ENCODE peak calls at places on chromosome 18, in seven cellular contexts. One of them, this sample, is unnamed.

GRCh38 chr18:45657357-45658335 is 42.4 kb downstream of the SLC14A2 start:
- DNase-seq in breast epithelium: no peak
- DNase-seq in A549: no peak
- DNase-seq in uterus: no peak
- DNase-seq in GM12878: no peak
- DNase-seq in sigmoid colon: no peak
- DNase-seq in endothelial cell of umbilical vein: no peak
- DNase-seq in this sample: no peak

GRCh38 chr18:58359226-58360019 is 269.5 kb downstream of the ALPK2 start:
- DNase-seq in breast epithelium: no peak
- DNase-seq in A549: no peak
- DNase-seq in uterus: no peak
- DNase-seq in GM12878: no peak
- DNase-seq in sigmoid colon: no peak
- DNase-seq in endothelial cell of umbilical vein: no peak
- DNase-seq in this sample: no peak

GRCh38 chr18:41461058-41461560 is 493.9 kb upstream of the PIK3C3 start:
- DNase-seq in breast epithelium: no peak
- DNase-seq in A549: no peak
- DNase-seq in uterus: no peak
- DNase-seq in GM12878: no peak
- DNase-seq in sigmoid colon: no peak
- DNase-seq in endothelial cell of umbilical vein: no peak
- DNase-seq in this sample: no peak

GRCh38 chr18:8480506-8481328 is 128.5 kb upstream of the RAB12 start:
- DNase-seq in breast epithelium: no peak
- DNase-seq in A549: peak; percentile 36
- DNase-seq in uterus: peak; percentile 36
- DNase-seq in GM12878: no peak
- DNase-seq in sigmoid colon: peak; percentile 73
- DNase-seq in endothelial cell of umbilical vein: peak; percentile 50
- DNase-seq in this sample: no peak

GRCh38 chr18:1505856-1506255 is 601.2 kb downstream of the ADCYAP1 start:
- DNase-seq in breast epithelium: no peak
- DNase-seq in A549: no peak
- DNase-seq in uterus: no peak
- DNase-seq in GM12878: no peak
- DNase-seq in sigmoid colon: no peak
- DNase-seq in endothelial cell of umbilical vein: no peak
- DNase-seq in this sample: no peak

GRCh38 chr18:68233043-68233442 is 481.9 kb downstream of the TMX3 start:
- DNase-seq in breast epithelium: no peak
- DNase-seq in A549: no peak
- DNase-seq in uterus: no peak
- DNase-seq in GM12878: no peak
- DNase-seq in sigmoid colon: no peak
- DNase-seq in endothelial cell of umbilical vein: no peak
- DNase-seq in this sample: no peak

GRCh38 chr18:27017901-27018500 is 152.5 kb upstream of the AQP4 start:
- DNase-seq in breast epithelium: no peak
- DNase-seq in A549: peak; percentile 5
- DNase-seq in uterus: no peak
- DNase-seq in GM12878: no peak
- DNase-seq in sigmoid colon: no peak
- DNase-seq in endothelial cell of umbilical vein: no peak
- DNase-seq in this sample: no peak

GRCh38 chr18:61908661-61909060 is 15.9 kb upstream of the RNF152 start:
- DNase-seq in breast epithelium: no peak
- DNase-seq in A549: no peak
- DNase-seq in uterus: no peak
- DNase-seq in GM12878: no peak
- DNase-seq in sigmoid colon: no peak
- DNase-seq in endothelial cell of umbilical vein: no peak
- DNase-seq in this sample: no peak

GRCh38 chr18:44028109-44028508 is 652.6 kb upstream of the SETBP1 start:
- DNase-seq in breast epithelium: no peak
- DNase-seq in A549: no peak
- DNase-seq in uterus: no peak
- DNase-seq in GM12878: no peak
- DNase-seq in sigmoid colon: no peak
- DNase-seq in endothelial cell of umbilical vein: no peak
- DNase-seq in this sample: no peak

GRCh38 chr18:63119647-63120046 is 199.9 kb downstream of the BCL2 start:
- DNase-seq in breast epithelium: no peak
- DNase-seq in A549: peak; percentile 12
- DNase-seq in uterus: no peak
- DNase-seq in GM12878: no peak
- DNase-seq in sigmoid colon: no peak
- DNase-seq in endothelial cell of umbilical vein: peak; percentile 37
- DNase-seq in this sample: peak; percentile 25

GRCh38 chr18:31454066-31454708 is 6.6 kb downstream of the DSG3 start:
- DNase-seq in breast epithelium: peak; percentile 54
- DNase-seq in A549: peak; percentile 71
- DNase-seq in uterus: no peak
- DNase-seq in GM12878: no peak
- DNase-seq in sigmoid colon: no peak
- DNase-seq in endothelial cell of umbilical vein: no peak
- DNase-seq in this sample: no peak

GRCh38 chr18:46474487-46475366 is 182.3 kb downstream of the LOXHD1 start:
- DNase-seq in breast epithelium: no peak
- DNase-seq in A549: no peak
- DNase-seq in uterus: no peak
- DNase-seq in GM12878: no peak
- DNase-seq in sigmoid colon: no peak
- DNase-seq in endothelial cell of umbilical vein: no peak
- DNase-seq in this sample: no peak

GRCh38 chr18:75211721-75212625 is 1.4 kb downstream of the TSHZ1 start:
- DNase-seq in breast epithelium: no peak
- DNase-seq in A549: no peak
- DNase-seq in uterus: peak; percentile 46
- DNase-seq in GM12878: no peak
- DNase-seq in sigmoid colon: peak; percentile 80
- DNase-seq in endothelial cell of umbilical vein: peak; percentile 56
- DNase-seq in this sample: no peak

GRCh38 chr18:25306671-25307070 is 45.3 kb downstream of the ZNF521 start:
- DNase-seq in breast epithelium: no peak
- DNase-seq in A549: no peak
- DNase-seq in uterus: no peak
- DNase-seq in GM12878: no peak
- DNase-seq in sigmoid colon: no peak
- DNase-seq in endothelial cell of umbilical vein: no peak
- DNase-seq in this sample: no peak

GRCh38 chr18:907171-907879 is 2.7 kb downstream of the ADCYAP1 start:
- DNase-seq in breast epithelium: no peak
- DNase-seq in A549: no peak
- DNase-seq in uterus: no peak
- DNase-seq in GM12878: no peak
- DNase-seq in sigmoid colon: no peak
- DNase-seq in endothelial cell of umbilical vein: no peak
- DNase-seq in this sample: no peak

GRCh38 chr18:60962629-60963028 is 370.6 kb upstream of the CDH20 start:
- DNase-seq in breast epithelium: no peak
- DNase-seq in A549: no peak
- DNase-seq in uterus: no peak
- DNase-seq in GM12878: no peak
- DNase-seq in sigmoid colon: no peak
- DNase-seq in endothelial cell of umbilical vein: no peak
- DNase-seq in this sample: no peak

GRCh38 chr18:46071894-46072867 is at the start of gene PSTPIP2:
- DNase-seq in breast epithelium: peak; percentile 66
- DNase-seq in A549: no peak
- DNase-seq in uterus: peak; percentile 58
- DNase-seq in GM12878: no peak
- DNase-seq in sigmoid colon: peak; percentile 84
- DNase-seq in endothelial cell of umbilical vein: peak; percentile 37
- DNase-seq in this sample: peak; percentile 47

GRCh38 chr18:59837586-59837985 is 62.2 kb upstream of the PMAIP1 start:
- DNase-seq in breast epithelium: no peak
- DNase-seq in A549: peak; percentile 56
- DNase-seq in uterus: no peak
- DNase-seq in GM12878: peak; percentile 82
- DNase-seq in sigmoid colon: no peak
- DNase-seq in endothelial cell of umbilical vein: peak; percentile 75
- DNase-seq in this sample: peak; percentile 55

GRCh38 chr18:55650363-55650870 is 62.4 kb upstream of the TCF4 start:
- DNase-seq in breast epithelium: no peak
- DNase-seq in A549: no peak
- DNase-seq in uterus: no peak
- DNase-seq in GM12878: no peak
- DNase-seq in sigmoid colon: no peak
- DNase-seq in endothelial cell of umbilical vein: no peak
- DNase-seq in this sample: no peak

GRCh38 chr18:55106906-55107305 is 147.6 kb upstream of the CCDC68 start:
- DNase-seq in breast epithelium: no peak
- DNase-seq in A549: no peak
- DNase-seq in uterus: no peak
- DNase-seq in GM12878: no peak
- DNase-seq in sigmoid colon: no peak
- DNase-seq in endothelial cell of umbilical vein: no peak
- DNase-seq in this sample: no peak

GRCh38 chr18:41113885-41114482 is 841.0 kb upstream of the PIK3C3 start:
- DNase-seq in breast epithelium: no peak
- DNase-seq in A549: no peak
- DNase-seq in uterus: no peak
- DNase-seq in GM12878: no peak
- DNase-seq in sigmoid colon: no peak
- DNase-seq in endothelial cell of umbilical vein: no peak
- DNase-seq in this sample: no peak

GRCh38 chr18:32366586-32367538 is 103.8 kb downstream of the GAREM1 start:
- DNase-seq in breast epithelium: no peak
- DNase-seq in A549: no peak
- DNase-seq in uterus: no peak
- DNase-seq in GM12878: no peak
- DNase-seq in sigmoid colon: no peak
- DNase-seq in endothelial cell of umbilical vein: no peak
- DNase-seq in this sample: no peak

GRCh38 chr18:50847192-50847591 is 27.4 kb upstream of the MRO start:
- DNase-seq in breast epithelium: no peak
- DNase-seq in A549: no peak
- DNase-seq in uterus: no peak
- DNase-seq in GM12878: no peak
- DNase-seq in sigmoid colon: no peak
- DNase-seq in endothelial cell of umbilical vein: no peak
- DNase-seq in this sample: no peak

GRCh38 chr18:13290856-13291271 is 72.3 kb downstream of the LDLRAD4 start:
- DNase-seq in breast epithelium: no peak
- DNase-seq in A549: no peak
- DNase-seq in uterus: no peak
- DNase-seq in GM12878: no peak
- DNase-seq in sigmoid colon: no peak
- DNase-seq in endothelial cell of umbilical vein: no peak
- DNase-seq in this sample: no peak

GRCh38 chr18:37778417-37779165 is 213.0 kb upstream of the CELF4 start:
- DNase-seq in breast epithelium: peak; percentile 18
- DNase-seq in A549: peak; percentile 13
- DNase-seq in uterus: no peak
- DNase-seq in GM12878: no peak
- DNase-seq in sigmoid colon: no peak
- DNase-seq in endothelial cell of umbilical vein: peak; percentile 5
- DNase-seq in this sample: no peak

GRCh38 chr18:73279499-73279898 is 411.7 kb upstream of the NETO1 start:
- DNase-seq in breast epithelium: no peak
- DNase-seq in A549: no peak
- DNase-seq in uterus: no peak
- DNase-seq in GM12878: no peak
- DNase-seq in sigmoid colon: no peak
- DNase-seq in endothelial cell of umbilical vein: no peak
- DNase-seq in this sample: no peak
- TF ChIP-seq POLR2A in breast epithelium: no peak
- TF ChIP-seq POLR2A in A549: no peak
- TF ChIP-seq POLR2A in uterus: no peak
- TF ChIP-seq POLR2A in GM12878: no peak
- TF ChIP-seq POLR2A in sigmoid colon: no peak
- TF ChIP-seq POLR2A in endothelial cell of umbilical vein: no peak
- TF ChIP-seq POLR2A in this sample: no peak

DNA sequence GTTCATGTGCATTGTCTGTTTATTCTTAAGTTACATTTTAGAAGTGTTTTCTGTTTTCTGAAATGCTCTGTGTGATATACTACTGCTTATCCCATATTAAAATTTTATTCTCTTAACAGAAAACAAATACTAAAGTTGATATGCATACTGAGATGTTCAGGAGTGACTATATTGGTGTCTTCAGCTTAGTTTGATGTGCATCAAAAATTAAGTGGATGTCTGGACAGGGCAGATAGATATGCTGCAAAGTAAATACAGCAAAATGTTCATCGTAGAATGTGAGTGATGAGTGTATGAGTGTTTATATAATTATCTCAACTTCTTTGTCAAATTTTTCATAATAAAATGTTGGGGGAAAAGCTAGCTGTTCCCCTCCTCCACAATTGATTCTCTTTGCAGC is 13.2 kb downstream of the VAPA start:
- DNase-seq in breast epithelium: no peak
- DNase-seq in A549: no peak
- DNase-seq in uterus: no peak
- DNase-seq in GM12878: no peak
- DNase-seq in sigmoid colon: no peak
- DNase-seq in endothelial cell of umbilical vein: no peak
- DNase-seq in this sample: no peak
- H3K4me1 ChIP-seq in breast epithelium: peaks cover 9% of the 10 kb centered on the region
- H3K4me1 ChIP-seq in A549: peaks cover 82% of the 10 kb centered on the region
- H3K4me1 ChIP-seq in uterus: peaks cover 6% of the 10 kb centered on the region
- H3K4me1 ChIP-seq in GM12878: peaks cover 23% of the 10 kb centered on the region
- H3K4me1 ChIP-seq in sigmoid colon: peaks cover 86% of the 10 kb centered on the region
- H3K4me1 ChIP-seq in endothelial cell of umbilical vein: peaks cover 25% of the 10 kb centered on the region
- H3K4me1 ChIP-seq in this sample: peaks cover 98% of the 10 kb centered on the region

GRCh38 chr18:22324191-22325131 is 93.3 kb downstream of the CTAGE1 start:
- DNase-seq in breast epithelium: no peak
- DNase-seq in A549: no peak
- DNase-seq in uterus: peak; percentile 61
- DNase-seq in GM12878: no peak
- DNase-seq in sigmoid colon: no peak
- DNase-seq in endothelial cell of umbilical vein: peak; percentile 72
- DNase-seq in this sample: no peak
- H3K4me3 ChIP-seq in breast epithelium: peak overlapping the region; percentile 3
- H3K4me3 ChIP-seq in A549: no peak overlapping the region
- H3K4me3 ChIP-seq in uterus: peak overlapping the region; percentile 12
- H3K4me3 ChIP-seq in GM12878: no peak overlapping the region
- H3K4me3 ChIP-seq in sigmoid colon: peak overlapping the region; percentile 21
- H3K4me3 ChIP-seq in endothelial cell of umbilical vein: no peak overlapping the region
- H3K4me3 ChIP-seq in this sample: no peak overlapping the region

GRCh38 chr18:23428821-23429220 is 24.3 kb upstream of the RIOK3 start:
- DNase-seq in breast epithelium: no peak
- DNase-seq in A549: no peak
- DNase-seq in uterus: no peak
- DNase-seq in GM12878: no peak
- DNase-seq in sigmoid colon: no peak
- DNase-seq in endothelial cell of umbilical vein: no peak
- DNase-seq in this sample: no peak

GRCh38 chr18:23424616-23425015 is 28.5 kb upstream of the RIOK3 start:
- DNase-seq in breast epithelium: no peak
- DNase-seq in A549: no peak
- DNase-seq in uterus: no peak
- DNase-seq in GM12878: no peak
- DNase-seq in sigmoid colon: no peak
- DNase-seq in endothelial cell of umbilical vein: no peak
- DNase-seq in this sample: no peak

GRCh38 chr18:23421277-23421676 is 31.8 kb upstream of the RIOK3 start:
- DNase-seq in breast epithelium: no peak
- DNase-seq in A549: no peak
- DNase-seq in uterus: no peak
- DNase-seq in GM12878: no peak
- DNase-seq in sigmoid colon: no peak
- DNase-seq in endothelial cell of umbilical vein: no peak
- DNase-seq in this sample: no peak

GRCh38 chr18:23422751-23423418 is 30.2 kb upstream of the RIOK3 start:
- DNase-seq in breast epithelium: peak; percentile 82
- DNase-seq in A549: peak; percentile 20
- DNase-seq in uterus: no peak
- DNase-seq in GM12878: peak; percentile 92
- DNase-seq in sigmoid colon: no peak
- DNase-seq in endothelial cell of umbilical vein: no peak
- DNase-seq in this sample: no peak
- TF ChIP-seq POLR2A in breast epithelium: no peak
- TF ChIP-seq POLR2A in A549: no peak
- TF ChIP-seq POLR2A in uterus: no peak
- TF ChIP-seq POLR2A in GM12878: no peak
- TF ChIP-seq POLR2A in sigmoid colon: no peak
- TF ChIP-seq POLR2A in endothelial cell of umbilical vein: no peak
- TF ChIP-seq POLR2A in this sample: no peak